ENCODE peak calls at places on chromosomes 2 and 18, in six cellular contexts. W, V, M, N, O and L are unnamed samples.

GRCh38 chr18:63686871-63687270 is 15.9 kb upstream of the SERPINB11 start:
- DNase-seq in W (no peak), V (no peak), M (no peak), N (no peak), O (no peak), L (no peak)

GRCh38 chr2:26268184-26268583 is 23.4 kb downstream of the HADHB start:
- DNase-seq in O (no peak), W (no peak), N (no peak), M (no peak), V (no peak), L (no peak)

GRCh38 chr18:79332601-79333000 is 63.1 kb upstream of the NFATC1 start:
- DNase-seq in O (no peak), M (no peak), W (no peak), V (no peak), N (no peak), L (no peak)

GRCh38 chr2:230924470-230925341 is at the start of gene GPR55:
- DNase-seq in O (peak), V (no peak), N (no peak), M (peak), W (no peak), L (peak)

GRCh38 chr2:11904029-11904428 is 157.6 kb downstream of the LPIN1 start:
- DNase-seq in W (peak), O (peak), M (no peak), N (no peak), V (no peak), L (peak)

GRCh38 chr18:22493255-22493654 is 75.5 kb upstream of the CTAGE1 start:
- DNase-seq in M (no peak), W (no peak), V (no peak), N (no peak), O (no peak), L (no peak)

GRCh38 chr2:219496247-219496646 is 2.4 kb upstream of the GMPPA start:
- DNase-seq in M (no peak), W (no peak), V (no peak), N (no peak), O (no peak), L (no peak)

GRCh38 chr2:240786871-240787311 is 33.1 kb downstream of the KIF1A start:
- DNase-seq in M (no peak), N (no peak), W (no peak), V (no peak), O (no peak), L (no peak)

GRCh38 chr2:11775384-11775783 is 29.0 kb downstream of the LPIN1 start:
- DNase-seq in O (no peak), W (no peak), N (no peak), V (no peak), M (peak), L (no peak)

GRCh38 chr18:37042381-37042780 is 213.5 kb downstream of the KIAA1328 start:
- DNase-seq in N (no peak), M (no peak), V (no peak), W (no peak), O (no peak), L (no peak)

GRCh38 chr18:4639628-4640310 is 184.7 kb upstream of the DLGAP1 start:
- DNase-seq in N (no peak), M (peak), W (no peak), V (no peak), O (no peak), L (no peak)

GRCh38 chr2:121075006-121075545 is 209.9 kb downstream of the TFCP2L1 start:
- DNase-seq in V (no peak), W (peak), O (peak), N (peak), M (peak), L (no peak)

GRCh38 chr18:24930478-24930877 is 421.5 kb downstream of the ZNF521 start:
- DNase-seq in W (no peak), N (no peak), M (no peak), O (no peak), V (no peak), L (no peak)

GRCh38 chr2:1251520-1251919 is 161.7 kb upstream of the TPO start:
- DNase-seq in O (no peak), M (no peak), W (no peak), N (no peak), V (no peak), L (no peak)

GRCh38 chr2:30150786-30151185 is 4.0 kb downstream of the YPEL5 start:
- DNase-seq in V (no peak), W (no peak), M (no peak), N (no peak), O (no peak), L (no peak)

GRCh38 chr18:29540548-29540947 is 1363.6 kb upstream of the CDH2 start:
- DNase-seq in V (no peak), M (no peak), O (no peak), N (no peak), W (no peak), L (no peak)

GRCh38 chr18:79445740-79446566 is 50.2 kb downstream of the NFATC1 start:
- DNase-seq in O (no peak), N (no peak), V (no peak), M (no peak), W (no peak), L (no peak)

GRCh38 chr2:217098435-217098834 is 238.6 kb upstream of the TNP1 start:
- DNase-seq in W (no peak), V (no peak), M (no peak), O (no peak), N (no peak), L (no peak)

GRCh38 chr18:46338213-46338612 is 234.0 kb downstream of the HAUS1 start:
- DNase-seq in N (no peak), O (no peak), W (no peak), V (no peak), M (no peak), L (no peak)

GRCh38 chr18:50315100-50315871 is 27.8 kb upstream of the CXXC1 start:
- DNase-seq in W (no peak), O (no peak), M (peak), V (no peak), N (no peak), L (peak)

GRCh38 chr2:58313926-58314325 is 72.8 kb upstream of the FANCL start:
- DNase-seq in V (no peak), O (no peak), M (no peak), N (no peak), W (no peak), L (no peak)

GRCh38 chr2:222561817-222562424 is 94.0 kb downstream of the FARSB start:
- DNase-seq in N (peak), V (peak), M (peak), O (peak), W (peak), L (peak)

GRCh38 chr2:129253461-129253812 is 726.0 kb upstream of the RAB6C start:
- DNase-seq in M (no peak), O (peak), N (peak), W (no peak), V (no peak), L (no peak)

GRCh38 chr2:233912799-233913423 is 4.3 kb upstream of the TRPM8 start:
- DNase-seq in V (peak), W (no peak), O (peak), N (no peak), M (no peak), L (no peak)

GRCh38 chr18:63439334-63439733 is 17.1 kb upstream of the VPS4B start:
- DNase-seq in M (no peak), N (peak), O (peak), V (peak), W (peak), L (no peak)

GRCh38 chr2:120729410-120730052 is 6.1 kb upstream of the GLI2 start:
- DNase-seq in M (no peak), N (no peak), V (no peak), W (no peak), O (no peak), L (no peak)

GRCh38 chr2:133812826-133813617 is 244.8 kb upstream of the NCKAP5 start:
- DNase-seq in O (no peak), W (no peak), N (no peak), M (no peak), V (no peak), L (no peak)

GRCh38 chr2:106944220-106944619 is 58.3 kb upstream of the ST6GAL2 start:
- DNase-seq in M (no peak), O (no peak), W (no peak), N (no peak), V (no peak), L (no peak)

GRCh38 chr2:26614205-26615128 is 26.7 kb downstream of the CIB4 start:
- DNase-seq in O (no peak), N (no peak), M (no peak), W (no peak), V (no peak), L (no peak)

GRCh38 chr2:150809083-150809482 is 321.6 kb upstream of the RND3 start:
- DNase-seq in V (no peak), N (no peak), O (no peak), M (no peak), W (no peak), L (no peak)

DNA sequence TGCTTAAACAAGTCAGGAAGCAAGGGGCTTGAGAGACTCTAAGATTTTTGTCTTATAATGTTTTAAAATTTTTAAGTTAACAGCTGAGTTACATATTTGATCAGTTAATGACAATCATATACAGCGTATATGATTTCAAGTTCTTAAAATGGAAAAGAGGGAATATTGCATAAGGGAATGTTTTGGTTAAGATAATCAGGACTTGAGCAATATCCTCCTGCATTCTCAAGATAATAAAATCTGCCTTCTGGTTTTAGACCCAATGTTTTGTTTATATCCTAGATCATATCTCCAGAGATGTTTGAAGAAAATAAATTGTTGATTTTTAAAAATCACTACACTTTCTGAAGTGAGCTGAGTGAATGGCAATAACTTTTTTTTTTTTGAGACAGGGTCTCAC is 13.3 kb upstream of the DYNC1I2 start:
- DNase-seq in M (no peak), N (no peak), O (no peak), V (no peak), W (no peak), L (no peak)
- TF ChIP-seq TAF1 in M (no peak), N (no peak), O (no peak), V (no peak), W (no peak), L (no peak)

GRCh38 chr2:20616341-20616871 is 34.5 kb downstream of the HS1BP3 start:
- DNase-seq in N (no peak), M (no peak), V (no peak), O (no peak), W (no peak), L (no peak)

GRCh38 chr2:20617892-20618467 is 32.9 kb downstream of the HS1BP3 start:
- DNase-seq in M (no peak), N (no peak), V (peak), O (peak), W (no peak), L (no peak)

GRCh38 chr2:20618468-20618885 is 32.4 kb downstream of the HS1BP3 start:
- DNase-seq in W (no peak), V (no peak), O (no peak), N (no peak), M (no peak), L (no peak)

GRCh38 chr2:20615466-20616241 is 35.2 kb downstream of the HS1BP3 start:
- DNase-seq in N (no peak), W (no peak), V (peak), O (no peak), M (no peak), L (peak)

GRCh38 chr2:20617081-20617575 is 33.8 kb downstream of the HS1BP3 start:
- DNase-seq in M (no peak), N (no peak), W (no peak), O (peak), V (no peak), L (no peak)
- TF ChIP-seq POLR2AphosphoS5 in M (no peak), N (no peak), W (no peak), O (no peak), V (no peak), L (no peak)

DNA sequence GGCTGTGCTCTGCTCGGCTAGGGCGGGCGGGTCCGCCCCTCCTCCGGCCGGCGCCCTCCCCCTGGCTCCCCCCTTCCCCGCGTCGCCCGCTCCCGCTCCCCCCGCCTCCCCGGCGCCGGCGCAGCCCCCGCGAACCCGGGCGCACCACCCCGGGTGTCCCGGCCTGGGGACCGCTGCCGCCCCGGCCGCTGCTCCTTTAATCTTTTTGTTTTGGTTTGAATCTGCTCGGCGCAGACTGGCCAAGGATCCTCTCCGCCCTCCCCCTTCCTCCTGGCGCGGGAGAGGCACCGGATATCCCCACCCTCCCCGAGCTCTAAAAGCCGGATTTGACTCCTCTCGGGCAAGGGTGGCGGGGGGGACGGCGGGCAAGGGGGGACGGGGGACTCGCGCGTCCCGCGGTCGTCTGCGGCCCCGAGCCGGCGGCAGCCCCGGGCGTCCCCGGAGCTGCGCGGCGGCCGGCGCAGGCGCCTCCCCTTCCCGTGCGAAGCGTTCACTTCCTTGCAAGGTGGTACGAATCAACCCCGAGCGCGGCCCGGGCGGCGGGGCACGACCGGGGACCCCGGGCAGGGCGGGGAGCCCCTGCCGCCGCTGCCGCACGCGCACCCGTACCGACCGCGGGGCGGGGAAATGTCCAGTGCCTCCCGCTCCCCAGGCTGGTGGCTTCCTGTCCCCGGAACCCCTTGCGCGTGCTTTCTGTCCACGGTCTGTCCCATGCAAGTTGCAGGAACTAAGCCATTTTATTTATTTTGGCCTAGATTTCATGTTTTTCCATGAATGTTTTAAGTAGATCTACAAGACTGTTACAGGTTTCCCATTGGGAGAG is at the start of gene PTGR3:
- DNase-seq in M (peak), V (peak), N (no peak), W (peak), O (peak), L (peak)
- TF ChIP-seq POLR2A in M (peak), V (peak), N (no peak), W (peak), O (no peak), L (peak)

DNA sequence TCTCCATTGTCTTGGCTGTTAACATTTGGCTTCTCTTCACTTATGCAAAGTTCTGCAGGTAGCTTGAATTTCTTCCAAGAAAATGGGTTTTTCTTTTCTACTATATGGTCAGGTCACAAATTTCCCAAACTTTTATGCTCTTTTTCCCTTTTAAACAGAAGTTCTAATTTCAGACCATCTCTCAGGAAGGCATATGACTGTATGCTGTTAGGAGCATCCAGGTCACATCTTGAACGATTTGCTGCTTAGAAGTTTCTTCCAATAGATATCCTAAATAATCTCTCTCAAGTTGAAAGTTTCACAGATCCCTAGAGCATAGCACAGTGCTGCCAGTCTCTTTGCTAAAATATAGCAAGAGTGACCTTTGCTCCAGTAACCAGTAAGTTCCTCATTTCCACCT is 932.5 kb downstream of the DPP10 start:
- DNase-seq in O (no peak), W (no peak), N (no peak), M (no peak), V (no peak), L (no peak)
- TF ChIP-seq TAF1 in O (no peak), W (no peak), N (no peak), M (no peak), V (no peak), L (no peak)

GRCh38 chr2:111918383-111918806 is 20.0 kb downstream of the MERTK start:
- DNase-seq in O (peak), W (no peak), M (no peak), N (no peak), V (no peak), L (no peak)
- TF ChIP-seq POLR2AphosphoS5 in O (peak), W (no peak), M (no peak), N (no peak), V (no peak), L (no peak)

GRCh38 chr2:54706622-54707021 is 16.8 kb upstream of the EML6 start:
- DNase-seq in V (peak), W (no peak), M (no peak), O (no peak), N (no peak), L (no peak)

GRCh38 chr2:54712516-54712915 is 10.9 kb upstream of the EML6 start:
- DNase-seq in O (no peak), W (no peak), N (no peak), M (no peak), V (no peak), L (no peak)

GRCh38 chr2:54710216-54710615 is 13.2 kb upstream of the EML6 start:
- DNase-seq in V (no peak), N (no peak), M (no peak), O (no peak), W (no peak), L (no peak)

GRCh38 chr2:54708584-54709340 is 14.7 kb upstream of the EML6 start:
- DNase-seq in N (no peak), O (no peak), M (no peak), W (no peak), V (no peak), L (no peak)

DNA sequence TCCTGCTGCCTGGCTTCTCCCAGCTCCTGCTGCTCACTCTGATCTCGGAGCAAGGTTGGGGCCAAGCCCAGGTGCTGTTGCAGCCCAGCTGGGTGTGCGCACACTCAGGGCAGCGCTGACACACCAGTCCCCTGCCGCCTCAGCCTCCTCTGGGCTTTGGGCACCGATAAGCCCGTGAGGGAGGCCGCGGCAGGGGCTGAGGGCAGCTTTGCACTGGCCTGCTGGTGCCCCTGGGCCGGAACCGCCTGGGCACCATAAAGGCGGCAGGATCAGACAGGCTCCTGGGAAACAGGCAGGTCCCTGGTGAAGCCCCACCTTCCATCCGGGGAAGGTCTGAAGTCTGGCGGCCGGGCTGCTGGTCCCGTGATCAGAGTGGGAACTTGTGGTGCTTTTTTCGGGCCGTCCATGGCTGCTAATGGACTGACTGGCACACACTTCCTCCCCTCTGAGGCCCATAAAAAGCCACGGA is 14.1 kb upstream of the EML6 start:
- DNase-seq in W (no peak), V (no peak), M (no peak), O (no peak), N (no peak), L (no peak)
- TF ChIP-seq POLR2A in W (no peak), V (no peak), M (no peak), O (no peak), N (no peak), L (no peak)

DNA sequence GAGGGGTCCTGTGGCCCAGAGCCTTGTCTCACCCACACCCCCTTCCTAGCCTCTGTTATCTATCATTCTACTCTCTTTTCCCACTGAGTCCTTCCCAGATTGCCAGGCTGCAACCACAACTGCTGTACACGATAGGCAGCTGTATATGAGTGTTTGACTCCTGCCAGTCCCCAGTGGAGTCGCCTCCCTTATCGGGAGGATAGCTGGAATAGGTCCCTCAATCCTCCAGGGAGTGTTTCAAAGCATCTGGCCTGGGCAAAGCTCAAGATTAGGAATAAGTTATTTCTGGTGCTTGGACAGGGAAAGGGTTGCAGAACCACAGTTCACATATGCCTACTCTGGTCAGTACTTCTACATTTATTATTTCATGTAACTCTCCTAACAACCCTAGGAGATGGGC is 4.8 kb downstream of the MSGN1 start:
- DNase-seq in W (no peak), V (no peak), O (no peak), N (no peak), M (no peak), L (no peak)
- TF ChIP-seq TAF1 in W (no peak), V (no peak), O (no peak), N (no peak), M (no peak), L (no peak)

GRCh38 chr2:74219846-74220486 is 21.6 kb downstream of the MTHFD2 start:
- DNase-seq in N (no peak), W (no peak), V (peak), O (no peak), M (no peak), L (no peak)
- TF ChIP-seq POLR2AphosphoS5 in N (peak), W (no peak), V (no peak), O (no peak), M (peak), L (peak)

GRCh38 chr2:238449909-238450417 is 23.2 kb downstream of the ASB1 start:
- DNase-seq in M (no peak), W (no peak), N (no peak), V (peak), O (no peak), L (no peak)
- TF ChIP-seq POLR2A in M (no peak), W (no peak), N (no peak), V (peak), O (no peak), L (no peak)